ENCODE peak calls at places on chromosomes 11 and 22, in eight cellular contexts. E is stimulated activated CD4-positive, alpha-beta T cell treated with anti-CD3 and anti-CD28 coated beads, TNF-alpha, amount 100 ng/mL, for 1 hour; T is posterior cingulate gyrus; D is activated effector memory CD4-positive, alpha-beta T cell treated with Interleukin-2 at 50 U/mL for 16 hours; V is choroid plexus epithelial cell; R is kidney tubule cell; F is transverse colon; P is NCI-H774. W is an unnamed sample.

GRCh38 chr11:130427581-130428211 is 713 bp downstream of the ADAMTS8 start:
- DNase-seq in V (no peak), R (peak; percentile 22), F (peak; percentile 25), T (peak; percentile 62), P (no peak), E (no peak), D (no peak), W (no peak)

GRCh38 chr11:129750343-129751292 is 65.0 kb upstream of the TMEM45B start:
- DNase-seq in T (peak; percentile 74), F (peak; percentile 81), P (peak; percentile 79), D (peak; percentile 68), E (peak; percentile 67), R (peak; percentile 77), V (peak; percentile 82), W (peak; percentile 69)

GRCh38 chr11:70466154-70466553 is 67.8 kb downstream of the CTTN start:
- DNase-seq in V (peak; percentile 23), F (no peak), D (no peak), P (no peak), R (peak; percentile 36), T (no peak), E (no peak), W (no peak)

GRCh38 chr11:33723238-33723881 is 12.9 kb downstream of the CD59 start:
- DNase-seq in R (peak; percentile 95), E (no peak), T (no peak), V (peak; percentile 85), D (no peak), F (no peak), P (no peak), W (no peak)

GRCh38 chr11:47916361-47916841 is 64.0 kb upstream of the PTPRJ start:
- DNase-seq in F (no peak), D (no peak), R (no peak), V (peak; percentile 26), T (no peak), E (no peak), P (no peak), W (no peak)

GRCh38 chr22:30305519-30305905 is 16.2 kb upstream of the CASTOR1 start:
- DNase-seq in D (peak; percentile 53), P (no peak), T (no peak), V (peak; percentile 56), R (no peak), F (peak; percentile 76), E (no peak), W (no peak)

GRCh38 chr11:29333993-29334780 is 682.6 kb downstream of the KCNA4 start:
- DNase-seq in D (no peak), E (no peak), F (no peak), P (peak; percentile 24), R (peak; percentile 82), V (peak; percentile 84), T (no peak), W (no peak)

GRCh38 chr22:47738472-47739013 is 976.1 kb downstream of the TBC1D22A start:
- DNase-seq in E (no peak), P (no peak), T (no peak), D (no peak), V (no peak), F (no peak), R (no peak), W (no peak)

GRCh38 chr11:17186932-17187692 is 20.7 kb downstream of the PIK3C2A start:
- DNase-seq in P (no peak), V (no peak), D (no peak), T (no peak), F (no peak), R (no peak), E (no peak), W (no peak)

GRCh38 chr22:20656902-20657836 is 116.7 kb upstream of the SERPIND1 start:
- DNase-seq in R (no peak), F (no peak), E (no peak), T (no peak), P (no peak), D (no peak), V (peak; percentile 5), W (no peak)

GRCh38 chr11:2462986-2463765 is 18.4 kb downstream of the KCNQ1 start:
- DNase-seq in T (no peak), V (no peak), D (no peak), P (no peak), F (peak; percentile 87), R (peak; percentile 65), E (no peak), W (peak; percentile 86)

GRCh38 chr22:35517769-35518530 is 22.7 kb upstream of the RASD2 start:
- DNase-seq in F (peak; percentile 63), P (no peak), E (no peak), T (no peak), V (no peak), R (no peak), D (no peak), W (no peak)

W was measured in lung.